ENCODE peak calls at places on chromosomes 4 and X, in nine cellular contexts. I is hepatocyte; S is NCI-H1694 treated with DMSO at 0.1 percent for 48 hours; F is psoas muscle; P is fibroblast of the conjunctiva; W is Ammon's horn; O is stimulated activated CD4-positive, alpha-beta T cell treated with anti-CD3 and anti-CD28 coated beads, Interleukin-2, amount 100 ng/mL, for 24 hours; Q is activated CD4-positive, alpha-beta T cell treated with anti-CD3 and anti-CD28 coated beads, Interleukin-2, amount 50 U/mL, for 24 hours; L is cardiac muscle cell. U is an unnamed sample.

GRCh38 chr4:15955670-15956069 is 7.3 kb downstream of the FGFBP2 start:
- DNase-seq in I (no peak), S (no peak), F (no peak), P (no peak), W (no peak), O (no peak), Q (no peak), L (peak; percentile 18), U (no peak)

GRCh38 chr4:85402371-85402770 is 72.6 kb upstream of the ARHGAP24 start:
- DNase-seq in I (peak; percentile 24), S (no peak), F (no peak), P (peak; percentile 61), W (no peak), O (no peak), Q (no peak), L (peak; percentile 93), U (no peak)

GRCh38 chr4:72935462-72935861 is 134.1 kb downstream of the COX18 start:
- DNase-seq in I (no peak), S (no peak), F (no peak), P (no peak), W (no peak), O (no peak), Q (no peak), L (no peak), U (no peak)

GRCh38 chr4:8079916-8080753 is 78.5 kb downstream of the ABLIM2 start:
- DNase-seq in I (no peak), S (no peak), F (peak; percentile 59), P (no peak), W (no peak), O (no peak), Q (no peak), L (no peak), U (no peak)

GRCh38 chrX:133437356-133437755 is 22.1 kb upstream of the GPC4 start:
- DNase-seq in I (no peak), S (no peak), F (no peak), P (no peak), W (no peak), O (no peak), Q (no peak), L (no peak), U (no peak)

GRCh38 chr4:144655491-144655890 is 9.5 kb downstream of the HHIP start:
- DNase-seq in I (no peak), S (no peak), F (no peak), P (no peak), W (no peak), O (no peak), Q (no peak), L (no peak), U (no peak)

GRCh38 chrX:148495156-148495555 is 5.3 kb upstream of the AFF2 start:
- DNase-seq in I (no peak), S (no peak), F (no peak), P (no peak), W (no peak), O (no peak), Q (no peak), L (no peak), U (no peak)

GRCh38 chrX:145002776-145003175 is 244.5 kb upstream of the SPANXN1 start:
- DNase-seq in I (no peak), S (no peak), F (no peak), P (no peak), W (no peak), O (no peak), Q (no peak), L (no peak), U (no peak)

GRCh38 chr4:25838526-25838925 is 24.3 kb downstream of the SEL1L3 start:
- DNase-seq in I (no peak), S (no peak), F (no peak), P (no peak), W (no peak), O (no peak), Q (no peak), L (no peak), U (no peak)

GRCh38 chr4:186887211-186887785 is 163.6 kb upstream of the FAT1 start:
- DNase-seq in I (no peak), S (no peak), F (no peak), P (no peak), W (no peak), O (no peak), Q (no peak), L (no peak), U (no peak)

GRCh38 chrX:25059273-25059672 is 43.5 kb upstream of the ARX start:
- DNase-seq in I (no peak), S (no peak), F (no peak), P (no peak), W (no peak), O (no peak), Q (no peak), L (no peak), U (no peak)

GRCh38 chrX:119055650-119056049 is 17.1 kb upstream of the CT47C1 start:
- DNase-seq in I (no peak), S (no peak), F (no peak), P (no peak), W (no peak), O (no peak), Q (no peak), L (peak; percentile 50), U (no peak)

GRCh38 chr4:60944070-60944469 is 256.1 kb upstream of the ADGRL3 start:
- DNase-seq in I (no peak), S (no peak), F (no peak), P (no peak), W (no peak), O (no peak), Q (no peak), L (no peak), U (no peak)

GRCh38 chr4:185534850-185535761 is at the start of gene PDLIM3:
- DNase-seq in I (peak; percentile 80), S (no peak), F (peak; percentile 94), P (no peak), W (peak; percentile 64), O (peak; percentile 24), Q (no peak), L (peak; percentile 80), U (peak; percentile 17)

GRCh38 chr4:133150643-133151300 is 1.7 kb downstream of the PCDH10 start:
- DNase-seq in I (peak; percentile 35), S (no peak), F (peak; percentile 52), P (no peak), W (peak; percentile 70), O (no peak), Q (no peak), L (peak; percentile 16), U (peak; percentile 3)

GRCh38 chrX:140715787-140716186 is 6.2 kb downstream of the LINC00632 start:
- DNase-seq in I (no peak), S (no peak), F (no peak), P (peak; percentile 31), W (no peak), O (no peak), Q (no peak), L (no peak), U (no peak)

GRCh38 chrX:147950352-147950751 is 30.8 kb upstream of the FMR1NB start:
- DNase-seq in I (no peak), S (no peak), F (no peak), P (no peak), W (no peak), O (no peak), Q (no peak), L (no peak), U (peak; percentile 30)

GRCh38 chr4:173527103-173527876 is 2.7 kb downstream of the HAND2 start:
- DNase-seq in I (no peak), S (no peak), F (no peak), P (no peak), W (no peak), O (no peak), Q (no peak), L (peak; percentile 73), U (peak; percentile 9)

GRCh38 chr4:177907736-177908424 is 465.6 kb upstream of the AGA start:
- DNase-seq in I (peak; percentile 40), S (no peak), F (no peak), P (no peak), W (no peak), O (no peak), Q (no peak), L (no peak), U (no peak)

GRCh38 chr4:55543858-55544257 is 2.9 kb downstream of the CLOCK start:
- DNase-seq in I (no peak), S (peak; percentile 4), F (no peak), P (no peak), W (no peak), O (no peak), Q (no peak), L (peak; percentile 13), U (no peak)

GRCh38 chrX:56765816-56766553 is 36.9 kb downstream of the NBDY start:
- DNase-seq in I (no peak), S (no peak), F (no peak), P (no peak), W (no peak), O (no peak), Q (no peak), L (peak; percentile 14), U (no peak)

GRCh38 chrX:51336584-51336983 is 4.0 kb downstream of the NUDT10 start:
- DNase-seq in I (peak; percentile 55), S (peak; percentile 20), F (no peak), P (peak; percentile 30), W (peak; percentile 46), O (peak; percentile 5), Q (no peak), L (peak; percentile 52), U (peak; percentile 36)

GRCh38 chrX:110750526-110751189 is 45.0 kb downstream of the CHRDL1 start:
- DNase-seq in I (no peak), S (no peak), F (no peak), P (no peak), W (no peak), O (no peak), Q (no peak), L (no peak), U (no peak)

GRCh38 chr4:31146366-31146765 is 426.2 kb downstream of the PCDH7 start:
- DNase-seq in I (no peak), S (no peak), F (no peak), P (no peak), W (no peak), O (no peak), Q (no peak), L (no peak), U (no peak)

GRCh38 chrX:120310861-120311631 is at the start of gene TMEM255A:
- DNase-seq in I (peak; percentile 28), S (peak; percentile 6), F (no peak), P (no peak), W (peak; percentile 68), O (no peak), Q (no peak), L (peak; percentile 21), U (no peak)

GRCh38 chrX:15758140-15758539 is 20.1 kb downstream of the CA5B start:
- DNase-seq in I (no peak), S (no peak), F (no peak), P (no peak), W (no peak), O (no peak), Q (no peak), L (no peak), U (no peak)

GRCh38 chr4:47716017-47716416 is 121.8 kb downstream of the CORIN start:
- DNase-seq in I (no peak), S (no peak), F (no peak), P (no peak), W (no peak), O (no peak), Q (no peak), L (no peak), U (no peak)

GRCh38 chr4:62771656-62772557 is 1571.8 kb downstream of the ADGRL3 start:
- DNase-seq in I (no peak), S (no peak), F (no peak), P (no peak), W (no peak), O (no peak), Q (no peak), L (no peak), U (no peak)